ENCODE peak calls at places on chromosomes 3 and 15, in ten cellular contexts. G is OCI-LY7, R is cardiac fibroblast, X is coronary artery, D is uterus, Q is tibial artery, B is left ventricle myocardium inferior, W is fibroblast of the aortic adventitia, T is WERI-Rb-1, Z is mucosa of descending colon. F is an unnamed sample.

GRCh38 chr3:134364061-134364935 is 9.9 kb downstream of the AMOTL2 start:
- DNase-seq in G (no peak), R (peak), X (peak), D (peak), Q (peak), B (peak), W (peak), T (peak), Z (peak), F (peak)

GRCh38 chr3:198028718-198029117 is 68.7 kb downstream of the LMLN start:
- DNase-seq in G (no peak), R (peak), X (no peak), D (no peak), Q (no peak), B (no peak), W (peak), T (no peak), Z (no peak), F (peak)

GRCh38 chr3:194168994-194169393 is 33.0 kb downstream of the HES1 start:
- DNase-seq in G (no peak), R (no peak), X (no peak), D (no peak), Q (no peak), B (no peak), W (no peak), T (no peak), Z (no peak), F (no peak)

GRCh38 chr3:149414557-149415231 is 37.2 kb upstream of the TM4SF1 start:
- DNase-seq in G (no peak), R (peak), X (no peak), D (no peak), Q (no peak), B (no peak), W (peak), T (no peak), Z (no peak), F (peak)

GRCh38 chr15:99230867-99231266 is 18.5 kb downstream of the TTC23 start:
- DNase-seq in G (no peak), R (no peak), X (no peak), D (no peak), Q (no peak), B (no peak), W (no peak), T (no peak), Z (no peak), F (no peak)

GRCh38 chr3:184773341-184774186 is 38.4 kb upstream of the VPS8 start:
- DNase-seq in G (no peak), R (no peak), X (no peak), D (peak), Q (peak), B (peak), W (peak), T (no peak), Z (no peak), F (no peak)

GRCh38 chr3:126858887-126859286 is 124.0 kb upstream of the PLXNA1 start:
- DNase-seq in G (no peak), R (peak), X (no peak), D (no peak), Q (no peak), B (no peak), W (peak), T (no peak), Z (no peak), F (peak)

GRCh38 chr3:130354430-130354829 is 9.0 kb downstream of the COL6A5 start:
- DNase-seq in G (no peak), R (no peak), X (no peak), D (no peak), Q (no peak), B (no peak), W (no peak), T (no peak), Z (no peak), F (peak)

GRCh38 chr15:53834214-53834613 is 74.8 kb upstream of the WDR72 start:
- DNase-seq in G (no peak), R (no peak), X (no peak), D (no peak), Q (no peak), B (no peak), W (no peak), T (no peak), Z (no peak), F (no peak)

GRCh38 chr3:157160652-157161480 is 919 bp upstream of the CCNL1 start:
- DNase-seq in G (no peak), R (peak), X (peak), D (peak), Q (peak), B (peak), W (peak), T (peak), Z (peak), F (peak)

GRCh38 chr15:67720556-67721175 is 104.6 kb upstream of the SKOR1 start:
- DNase-seq in G (peak), R (no peak), X (no peak), D (no peak), Q (no peak), B (no peak), W (no peak), T (no peak), Z (no peak), F (no peak)

GRCh38 chr3:63228087-63228486 is 50.0 kb upstream of the SYNPR start:
- DNase-seq in G (no peak), R (no peak), X (no peak), D (no peak), Q (no peak), B (no peak), W (no peak), T (no peak), Z (no peak), F (no peak)

GRCh38 chr3:128307781-128308469 is 154.6 kb downstream of the EEFSEC start:
- DNase-seq in G (no peak), R (no peak), X (peak), D (no peak), Q (no peak), B (no peak), W (no peak), T (no peak), Z (no peak), F (no peak)

GRCh38 chr3:117016359-117016758 is 306.8 kb downstream of the TUSC7 start:
- DNase-seq in G (no peak), R (no peak), X (no peak), D (no peak), Q (no peak), B (no peak), W (no peak), T (peak), Z (no peak), F (no peak)

GRCh38 chr3:32399030-32399620 is 7.5 kb downstream of the CMTM7 start:
- DNase-seq in G (peak), R (peak), X (no peak), D (no peak), Q (no peak), B (no peak), W (peak), T (no peak), Z (peak), F (peak)

GRCh38 chr3:14935577-14936345 is 11.6 kb upstream of the NR2C2 start:
- DNase-seq in G (no peak), R (no peak), X (no peak), D (no peak), Q (no peak), B (no peak), W (no peak), T (no peak), Z (peak), F (no peak)

GRCh38 chr3:191282262-191283215 is 46.7 kb upstream of the CCDC50 start:
- DNase-seq in G (no peak), R (peak), X (no peak), D (no peak), Q (no peak), B (no peak), W (peak), T (no peak), Z (no peak), F (peak)

GRCh38 chr15:98967096-98967495 is 40.5 kb downstream of the PGPEP1L start:
- DNase-seq in G (no peak), R (no peak), X (no peak), D (no peak), Q (no peak), B (no peak), W (no peak), T (no peak), Z (no peak), F (no peak)

GRCh38 chr3:54856271-54856670 is 71.6 kb downstream of the LRTM1 start:
- DNase-seq in G (no peak), R (no peak), X (no peak), D (no peak), Q (no peak), B (no peak), W (no peak), T (no peak), Z (no peak), F (no peak)

GRCh38 chr3:30586091-30586805 is 20.2 kb upstream of the TGFBR2 start:
- DNase-seq in G (no peak), R (peak), X (no peak), D (no peak), Q (no peak), B (no peak), W (peak), T (no peak), Z (no peak), F (peak)

GRCh38 chr15:68304611-68305337 is 27.2 kb downstream of the FEM1B start:
- DNase-seq in G (no peak), R (no peak), X (peak), D (peak), Q (peak), B (no peak), W (no peak), T (peak), Z (no peak), F (no peak)

GRCh38 chr15:62391565-62392262 is 226.6 kb upstream of the C2CD4B start:
- DNase-seq in G (peak), R (peak), X (peak), D (peak), Q (peak), B (peak), W (peak), T (peak), Z (peak), F (peak)

GRCh38 chr3:186261638-186262037 is 100.4 kb downstream of the DGKG start:
- DNase-seq in G (peak), R (peak), X (no peak), D (no peak), Q (no peak), B (no peak), W (no peak), T (peak), Z (no peak), F (peak)

GRCh38 chr3:190303887-190304286 is 18.4 kb downstream of the CLDN1 start:
- DNase-seq in G (no peak), R (no peak), X (no peak), D (no peak), Q (no peak), B (no peak), W (no peak), T (no peak), Z (no peak), F (peak)

GRCh38 chr3:95939235-95939824 is 875.1 kb upstream of the EPHA6 start:
- DNase-seq in G (no peak), R (no peak), X (no peak), D (no peak), Q (no peak), B (no peak), W (no peak), T (no peak), Z (no peak), F (no peak)

GRCh38 chr3:23809294-23809693 is 3.5 kb downstream of the UBE2E1 start:
- DNase-seq in G (no peak), R (no peak), X (no peak), D (no peak), Q (no peak), B (no peak), W (no peak), T (no peak), Z (no peak), F (no peak)

GRCh38 chr15:40252438-40253178 is 13.7 kb downstream of the PAK6 start:
- DNase-seq in G (no peak), R (no peak), X (no peak), D (no peak), Q (no peak), B (peak), W (no peak), T (no peak), Z (peak), F (no peak)

GRCh38 chr3:38168988-38169363 is 3.6 kb downstream of the OXSR1 start:
- DNase-seq in G (no peak), R (peak), X (no peak), D (no peak), Q (no peak), B (no peak), W (no peak), T (no peak), Z (no peak), F (peak)

GRCh38 chr3:123559040-123559861 is 25.6 kb downstream of the HACD2 start:
- DNase-seq in G (peak), R (peak), X (no peak), D (no peak), Q (no peak), B (no peak), W (peak), T (peak), Z (peak), F (peak)

GRCh38 chr3:141851411-141851810 is 25.0 kb upstream of the ATP1B3 start:
- DNase-seq in G (no peak), R (peak), X (no peak), D (no peak), Q (no peak), B (no peak), W (peak), T (no peak), Z (no peak), F (no peak)

GRCh38 chr3:126692858-126693257 is 11.2 kb upstream of the CHCHD6 start:
- DNase-seq in G (no peak), R (no peak), X (no peak), D (no peak), Q (no peak), B (no peak), W (no peak), T (no peak), Z (no peak), F (no peak)

GRCh38 chr15:81475471-81475870 is 101.5 kb upstream of the TMC3 start:
- DNase-seq in G (no peak), R (no peak), X (no peak), D (no peak), Q (no peak), B (no peak), W (no peak), T (no peak), Z (no peak), F (no peak)
- H3K4me3 ChIP-seq in G (no peak), R (no peak), X (no peak), D (no peak), Q (no peak), B (no peak), W (no peak), T (no peak), Z (no peak), F (no peak)

DNA sequence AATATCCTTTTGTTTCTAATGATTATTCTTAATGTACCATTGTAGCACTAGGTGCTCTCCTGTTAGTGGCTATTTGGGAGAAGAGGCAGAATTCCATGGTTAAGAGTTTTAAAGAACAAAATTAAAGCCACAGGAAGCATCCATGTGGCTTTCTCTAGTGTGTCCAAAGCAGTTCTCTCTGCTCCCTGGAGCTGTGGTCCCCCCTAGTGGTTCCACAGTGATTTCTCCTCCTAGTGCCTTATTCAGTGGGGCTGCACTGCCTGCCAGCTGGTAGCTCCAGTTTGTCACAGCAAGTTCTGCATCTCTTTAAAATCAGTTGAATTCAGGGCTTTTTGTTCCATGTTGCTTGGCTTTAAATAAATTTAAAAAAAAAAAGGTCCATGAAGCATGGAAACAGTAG is 39.6 kb upstream of the FAM98B start:
- DNase-seq in G (peak), R (peak), X (no peak), D (peak), Q (peak), B (peak), W (peak), T (peak), Z (peak), F (peak)
- TF ChIP-seq CTCF in G (peak), R (peak), X (peak), D (peak), Q (peak), B (peak), W (peak), T (peak), Z (no peak), F (peak)

GRCh38 chr3:9135930-9136525 is 113.4 kb downstream of the SRGAP3 start:
- DNase-seq in G (no peak), R (no peak), X (no peak), D (no peak), Q (no peak), B (peak), W (no peak), T (no peak), Z (no peak), F (no peak)
- H3K4me3 ChIP-seq in G (no peak), R (no peak), X (peak), D (no peak), Q (peak), B (peak), W (no peak), T (no peak), Z (no peak), F (no peak)

DNA sequence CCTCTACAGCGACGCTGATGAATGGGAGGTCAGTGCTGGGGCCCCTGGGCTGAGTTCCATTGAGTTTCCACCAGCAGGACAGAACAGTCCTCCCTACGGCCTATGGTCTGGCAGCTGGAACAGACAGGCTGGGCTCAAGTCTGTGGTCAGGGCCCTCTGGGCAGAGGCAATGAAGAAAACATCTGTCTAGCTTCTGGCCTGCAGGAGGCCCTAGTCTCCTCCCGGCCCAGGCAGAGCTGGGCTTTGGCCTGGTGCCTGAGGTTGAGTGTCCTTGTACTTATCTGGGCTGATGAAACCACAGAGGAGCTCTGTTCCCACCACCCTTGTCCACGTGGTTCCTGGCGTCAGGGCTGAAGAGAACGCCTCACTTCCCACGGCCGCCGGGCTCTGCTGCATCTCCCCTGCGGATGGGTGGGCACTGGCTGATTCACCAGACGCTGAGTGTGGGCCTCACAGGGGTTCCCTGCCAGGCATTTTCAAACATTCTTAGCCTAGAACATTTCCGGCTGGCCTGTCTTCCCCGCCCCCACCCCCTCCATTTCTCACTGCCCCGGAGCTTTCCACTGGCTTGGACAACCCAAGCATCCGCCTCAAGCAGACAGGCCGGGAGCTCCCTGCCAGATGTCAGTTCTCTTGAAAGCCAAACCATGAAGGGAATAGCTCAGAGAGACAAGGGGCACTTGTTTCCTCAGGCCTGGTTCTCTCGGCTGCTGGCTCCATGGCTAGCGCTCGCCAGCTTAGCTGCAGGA is 20.3 kb downstream of the PPCDC start:
- DNase-seq in G (peak), R (peak), X (peak), D (peak), Q (peak), B (peak), W (peak), T (no peak), Z (peak), F (peak)
- TF ChIP-seq CTCF in G (no peak), R (peak), X (peak), D (peak), Q (peak), B (peak), W (peak), T (no peak), Z (peak), F (peak)

DNA sequence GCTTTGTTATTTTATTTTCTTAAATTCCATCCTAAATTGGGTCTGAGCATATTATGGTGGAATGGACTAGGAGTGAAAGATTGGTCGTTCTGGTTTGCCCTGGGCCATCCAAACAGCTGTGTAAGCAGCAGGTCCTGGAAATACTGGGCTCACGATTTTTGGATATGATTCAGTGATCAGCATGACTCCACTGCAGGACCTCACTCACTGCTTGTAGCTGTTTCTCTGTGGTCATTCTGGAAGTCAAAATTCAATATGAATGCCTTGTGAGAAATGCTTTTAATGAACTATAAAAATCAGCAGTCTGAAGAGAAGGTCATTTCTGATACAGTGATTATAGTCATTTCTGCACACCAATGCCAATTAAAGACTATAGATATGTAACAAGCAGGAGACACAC is 185.0 kb downstream of the RBMS3 start:
- DNase-seq in G (no peak), R (peak), X (no peak), D (no peak), Q (no peak), B (no peak), W (peak), T (no peak), Z (no peak), F (peak)
- H3K4me3 ChIP-seq in G (no peak), R (no peak), X (no peak), D (no peak), Q (no peak), B (no peak), W (no peak), T (no peak), Z (no peak), F (no peak)